ENCODE peak calls at places on chromosome 13, in nine cellular contexts. L is heart left ventricle; X is endothelial cell of umbilical vein; C is heart right ventricle; O is cardiac muscle cell; A is testis; N is Panc1; E is left lung; F is CD4-positive, CD25-positive, alpha-beta regulatory T cell. J is an unnamed sample.

GRCh38 chr13:76764429-76764828 is 121.8 kb downstream of the KCTD12 start:
- DNase-seq in L (peak; percentile 87), X (peak; percentile 87), C (peak; percentile 86), O (peak; percentile 58), A (peak; percentile 57), N (no peak), E (peak; percentile 75), F (no peak), J (no peak)

GRCh38 chr13:75050419-75051066 is 431.4 kb downstream of the TBC1D4 start:
- DNase-seq in L (no peak), X (no peak), C (no peak), O (peak; percentile 41), A (no peak), N (no peak), E (no peak), F (no peak), J (no peak)

GRCh38 chr13:101346942-101347728 is 69.2 kb downstream of the NALCN start:
- DNase-seq in L (no peak), X (no peak), C (no peak), O (peak; percentile 7), A (no peak), N (no peak), E (no peak), F (no peak), J (no peak)

GRCh38 chr13:77325371-77325941 is 1.4 kb downstream of the MYCBP2 start:
- DNase-seq in L (no peak), X (peak; percentile 51), C (no peak), O (peak; percentile 17), A (no peak), N (no peak), E (no peak), F (no peak), J (peak; percentile 62)

GRCh38 chr13:65719831-65720230 is 1510.3 kb downstream of the PCDH9 start:
- DNase-seq in L (no peak), X (peak; percentile 88), C (no peak), O (no peak), A (no peak), N (no peak), E (no peak), F (no peak), J (no peak)

GRCh38 chr13:76708138-76708537 is 178.1 kb downstream of the KCTD12 start:
- DNase-seq in L (no peak), X (no peak), C (no peak), O (no peak), A (no peak), N (no peak), E (no peak), F (no peak), J (no peak)

GRCh38 chr13:32010137-32010536 is 21.4 kb upstream of the FRY start:
- DNase-seq in L (no peak), X (no peak), C (no peak), O (no peak), A (peak; percentile 20), N (no peak), E (no peak), F (no peak), J (no peak)

GRCh38 chr13:96338030-96338429 is 248.1 kb downstream of the HS6ST3 start:
- DNase-seq in L (no peak), X (no peak), C (no peak), O (no peak), A (no peak), N (no peak), E (no peak), F (no peak), J (no peak)

GRCh38 chr13:73090116-73090811 is 31.5 kb downstream of the KLF5 start:
- DNase-seq in L (no peak), X (peak; percentile 79), C (no peak), O (peak; percentile 64), A (no peak), N (peak; percentile 30), E (peak; percentile 52), F (no peak), J (no peak)

GRCh38 chr13:85520445-85520844 is 278.8 kb downstream of the SLITRK6 start:
- DNase-seq in L (no peak), X (no peak), C (no peak), O (peak; percentile 46), A (no peak), N (no peak), E (no peak), F (no peak), J (no peak)

DNA sequence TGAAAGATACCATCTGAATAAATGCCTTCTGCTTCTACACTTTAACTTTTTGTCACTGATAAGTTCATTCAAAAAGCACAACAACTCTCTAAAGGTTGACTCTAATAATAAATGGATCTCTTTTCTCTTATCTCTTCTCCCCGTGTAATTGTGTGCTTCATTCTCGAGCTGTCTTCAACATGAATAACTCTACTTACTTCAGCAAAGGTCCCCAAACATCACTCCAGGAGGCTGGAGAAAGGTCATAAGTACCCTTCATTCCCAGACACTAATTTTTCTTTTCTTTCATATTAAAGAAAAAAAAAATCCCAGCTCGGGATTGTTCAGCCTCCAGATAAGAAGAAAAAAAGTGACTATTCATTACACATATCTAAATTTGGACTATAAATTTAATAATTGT is 222.2 kb downstream of the FOXO1 start:
- DNase-seq in L (no peak), X (no peak), C (no peak), O (no peak), A (no peak), N (no peak), E (no peak), F (no peak), J (no peak)
- H3K4me1 ChIP-seq in L (peaks cover 54% of the 10 kb centered on the region), X (peaks cover 46% of the 10 kb centered on the region), C (peaks cover 35% of the 10 kb centered on the region), O (peaks cover 25% of the 10 kb centered on the region), A (peaks cover 7% of the 10 kb centered on the region), N (no peaks in the 10 kb centered on the region), E (peaks cover 6% of the 10 kb centered on the region), F (peaks cover 6% of the 10 kb centered on the region), J (peaks cover 56% of the 10 kb centered on the region)

GRCh38 chr13:23825179-23825578 is 64.0 kb downstream of the MIPEP start:
- DNase-seq in L (no peak), X (no peak), C (no peak), O (no peak), A (no peak), N (no peak), E (no peak), F (no peak), J (no peak)

GRCh38 chr13:23817833-23818232 is 71.4 kb downstream of the MIPEP start:
- DNase-seq in L (no peak), X (no peak), C (no peak), O (no peak), A (no peak), N (no peak), E (no peak), F (no peak), J (no peak)

GRCh38 chr13:23820530-23820929 is 68.7 kb downstream of the MIPEP start:
- DNase-seq in L (no peak), X (no peak), C (no peak), O (no peak), A (no peak), N (no peak), E (no peak), F (no peak), J (no peak)

GRCh38 chr13:23824355-23824754 is 64.8 kb downstream of the MIPEP start:
- DNase-seq in L (no peak), X (no peak), C (no peak), O (no peak), A (no peak), N (no peak), E (no peak), F (no peak), J (no peak)

GRCh38 chr13:23822252-23822824 is 66.9 kb downstream of the MIPEP start:
- DNase-seq in L (no peak), X (no peak), C (no peak), O (no peak), A (no peak), N (no peak), E (no peak), F (no peak), J (no peak)
- H3K27ac ChIP-seq in L (no peak overlapping the region), X (no peak overlapping the region), C (no peak overlapping the region), O (no peak overlapping the region), A (no peak overlapping the region), N (no peak overlapping the region), E (no peak overlapping the region), F (no peak overlapping the region), J (no peak overlapping the region)

GRCh38 chr13:99995104-99995502 is 13.5 kb downstream of the ZIC2 start:
- DNase-seq in L (no peak), X (no peak), C (no peak), O (no peak), A (no peak), N (no peak), E (no peak), F (no peak), J (no peak)
- H3K4me1 ChIP-seq in L (peaks cover 15% of the 10 kb centered on the region), X (no peaks in the 10 kb centered on the region), C (no peaks in the 10 kb centered on the region), O (no peaks in the 10 kb centered on the region), A (no peaks in the 10 kb centered on the region), N (peaks cover 18% of the 10 kb centered on the region), E (no peaks in the 10 kb centered on the region), F (peaks cover 22% of the 10 kb centered on the region), J (peaks cover 17% of the 10 kb centered on the region)

GRCh38 chr13:30698023-30698422 is 37.3 kb upstream of the ALOX5AP start:
- DNase-seq in L (no peak), X (no peak), C (no peak), O (peak; percentile 54), A (no peak), N (no peak), E (no peak), F (no peak), J (no peak)

GRCh38 chr13:30697177-30697953 is 38.0 kb upstream of the ALOX5AP start:
- DNase-seq in L (no peak), X (peak; percentile 69), C (no peak), O (no peak), A (no peak), N (no peak), E (no peak), F (no peak), J (no peak)

GRCh38 chr13:30700364-30700763 is 35.0 kb upstream of the ALOX5AP start:
- DNase-seq in L (no peak), X (no peak), C (no peak), O (no peak), A (no peak), N (no peak), E (no peak), F (no peak), J (no peak)

GRCh38 chr13:30698488-30699005 is 36.8 kb upstream of the ALOX5AP start:
- DNase-seq in L (no peak), X (no peak), C (no peak), O (no peak), A (no peak), N (no peak), E (no peak), F (no peak), J (no peak)

DNA sequence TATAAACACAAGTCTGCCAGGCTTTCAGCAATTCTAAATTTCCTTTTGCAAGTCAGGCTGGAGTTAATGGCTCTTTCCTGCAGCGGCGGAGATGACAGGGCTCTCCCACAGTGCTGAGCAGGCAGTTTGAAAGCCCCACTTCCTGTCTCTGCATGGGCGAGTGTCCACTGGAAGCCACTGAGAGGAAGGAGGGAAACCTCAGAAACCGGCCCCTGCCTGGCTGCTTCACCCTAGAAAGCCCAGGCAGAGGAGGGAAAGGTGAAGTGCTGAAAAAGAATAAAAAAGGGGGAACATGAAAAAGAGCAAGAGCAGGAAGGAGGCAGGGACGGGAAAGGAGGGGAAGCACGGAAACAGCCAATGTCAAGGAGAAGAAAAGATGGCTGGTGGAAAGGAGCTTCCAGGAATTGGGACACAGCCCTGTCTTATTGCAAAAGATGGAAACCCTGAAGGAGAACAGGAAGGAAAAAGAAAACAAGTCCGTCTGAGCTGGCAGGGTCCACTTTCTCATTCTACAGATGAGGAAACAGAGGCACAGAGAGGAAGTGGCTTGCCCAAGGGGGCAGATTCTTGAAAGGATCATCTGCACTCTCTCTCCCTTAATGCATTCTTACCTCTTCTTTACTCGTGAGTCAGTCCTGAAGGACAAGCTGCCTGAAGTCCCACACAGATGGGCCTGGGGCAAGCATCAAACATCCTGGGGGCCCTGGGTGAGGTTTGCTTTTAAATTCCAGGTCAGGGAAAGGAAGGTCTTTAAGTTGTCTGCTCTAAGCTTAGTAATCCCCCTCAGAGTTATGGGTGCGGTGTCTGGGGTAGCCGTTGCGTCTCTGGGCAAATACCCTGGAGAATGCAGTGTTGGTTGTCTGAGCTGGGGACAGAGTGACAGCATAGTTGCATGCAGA is 38.8 kb upstream of the ALOX5AP start:
- DNase-seq in L (peak; percentile 55), X (no peak), C (peak; percentile 45), O (peak; percentile 54), A (no peak), N (no peak), E (peak; percentile 72), F (no peak), J (no peak)
- H3K27ac ChIP-seq in L (no peak overlapping the region), X (no peak overlapping the region), C (peak overlapping the region; percentile 16), O (no peak overlapping the region), A (no peak overlapping the region), N (peak overlapping the region; percentile 31), E (peak overlapping the region; percentile 79), F (no peak overlapping the region), J (no peak overlapping the region)

J was measured in Karpas-422.